ENCODE peak calls at places on chromosomes 7 and 10, in six cellular contexts. One of them, this sample, is unnamed.

GRCh38 chr7:38584443-38585210 is 46.5 kb downstream of the AMPH start:
- DNase-seq in COR-L47: no peak
- DNase-seq in T-helper 9 cell: no peak
- DNase-seq in retina: no peak
- DNase-seq in activated naive CD8-positive, alpha-beta T cell treated with anti-CD3 and anti-CD28 coated beads for 36 hours: no peak
- DNase-seq in nucleus accumbens: no peak
- DNase-seq in this sample: no peak

GRCh38 chr10:11358923-11359560 is 252.4 kb downstream of the USP6NL start:
- DNase-seq in COR-L47: no peak
- DNase-seq in T-helper 9 cell: no peak
- DNase-seq in retina: no peak
- DNase-seq in activated naive CD8-positive, alpha-beta T cell treated with anti-CD3 and anti-CD28 coated beads for 36 hours: no peak
- DNase-seq in nucleus accumbens: no peak
- DNase-seq in this sample: no peak

GRCh38 chr7:26642416-26642815 is 222.0 kb downstream of the SKAP2 start:
- DNase-seq in COR-L47: no peak
- DNase-seq in T-helper 9 cell: no peak
- DNase-seq in retina: no peak
- DNase-seq in activated naive CD8-positive, alpha-beta T cell treated with anti-CD3 and anti-CD28 coated beads for 36 hours: no peak
- DNase-seq in nucleus accumbens: no peak
- DNase-seq in this sample: no peak

GRCh38 chr10:129375912-129376311 is 91.1 kb upstream of the MGMT start:
- DNase-seq in COR-L47: no peak
- DNase-seq in T-helper 9 cell: no peak
- DNase-seq in retina: no peak
- DNase-seq in activated naive CD8-positive, alpha-beta T cell treated with anti-CD3 and anti-CD28 coated beads for 36 hours: no peak
- DNase-seq in nucleus accumbens: no peak
- DNase-seq in this sample: no peak

GRCh38 chr10:83633547-83633946 is 505.8 kb upstream of the GHITM start:
- DNase-seq in COR-L47: no peak
- DNase-seq in T-helper 9 cell: no peak
- DNase-seq in retina: no peak
- DNase-seq in activated naive CD8-positive, alpha-beta T cell treated with anti-CD3 and anti-CD28 coated beads for 36 hours: no peak
- DNase-seq in nucleus accumbens: no peak
- DNase-seq in this sample: no peak

GRCh38 chr10:992523-993340 is 4.5 kb downstream of the GTPBP4 start:
- DNase-seq in COR-L47: no peak
- DNase-seq in T-helper 9 cell: no peak
- DNase-seq in retina: no peak
- DNase-seq in activated naive CD8-positive, alpha-beta T cell treated with anti-CD3 and anti-CD28 coated beads for 36 hours: no peak
- DNase-seq in nucleus accumbens: no peak
- DNase-seq in this sample: no peak

GRCh38 chr10:97153276-97153850 is 32.4 kb downstream of the SLIT1 start:
- DNase-seq in COR-L47: no peak
- DNase-seq in T-helper 9 cell: no peak
- DNase-seq in retina: no peak
- DNase-seq in activated naive CD8-positive, alpha-beta T cell treated with anti-CD3 and anti-CD28 coated beads for 36 hours: no peak
- DNase-seq in nucleus accumbens: no peak
- DNase-seq in this sample: no peak

GRCh38 chr10:125266541-125266940 is 106.2 kb upstream of the CTBP2 start:
- DNase-seq in COR-L47: no peak
- DNase-seq in T-helper 9 cell: no peak
- DNase-seq in retina: no peak
- DNase-seq in activated naive CD8-positive, alpha-beta T cell treated with anti-CD3 and anti-CD28 coated beads for 36 hours: no peak
- DNase-seq in nucleus accumbens: no peak
- DNase-seq in this sample: no peak

GRCh38 chr10:71271626-71272025 is 47.4 kb upstream of the SLC29A3 start:
- DNase-seq in COR-L47: no peak
- DNase-seq in T-helper 9 cell: no peak
- DNase-seq in retina: no peak
- DNase-seq in activated naive CD8-positive, alpha-beta T cell treated with anti-CD3 and anti-CD28 coated beads for 36 hours: no peak
- DNase-seq in nucleus accumbens: no peak
- DNase-seq in this sample: no peak

GRCh38 chr7:23184709-23185354 is 3.0 kb downstream of the NUP42 start:
- DNase-seq in COR-L47: peak
- DNase-seq in T-helper 9 cell: no peak
- DNase-seq in retina: peak
- DNase-seq in activated naive CD8-positive, alpha-beta T cell treated with anti-CD3 and anti-CD28 coated beads for 36 hours: no peak
- DNase-seq in nucleus accumbens: no peak
- DNase-seq in this sample: peak

GRCh38 chr10:17599089-17599488 is 18.1 kb downstream of the HACD1 start:
- DNase-seq in COR-L47: no peak
- DNase-seq in T-helper 9 cell: no peak
- DNase-seq in retina: peak
- DNase-seq in activated naive CD8-positive, alpha-beta T cell treated with anti-CD3 and anti-CD28 coated beads for 36 hours: no peak
- DNase-seq in nucleus accumbens: no peak
- DNase-seq in this sample: no peak

GRCh38 chr7:149202831-149203231 is 7.5 kb downstream of the ZNF282 start:
- DNase-seq in COR-L47: no peak
- DNase-seq in T-helper 9 cell: no peak
- DNase-seq in retina: no peak
- DNase-seq in activated naive CD8-positive, alpha-beta T cell treated with anti-CD3 and anti-CD28 coated beads for 36 hours: no peak
- DNase-seq in nucleus accumbens: no peak
- DNase-seq in this sample: no peak

GRCh38 chr10:969473-970150 is 18.6 kb upstream of the GTPBP4 start:
- DNase-seq in COR-L47: no peak
- DNase-seq in T-helper 9 cell: no peak
- DNase-seq in retina: peak
- DNase-seq in activated naive CD8-positive, alpha-beta T cell treated with anti-CD3 and anti-CD28 coated beads for 36 hours: no peak
- DNase-seq in nucleus accumbens: no peak
- DNase-seq in this sample: no peak

GRCh38 chr10:99276848-99277486 is 41.3 kb upstream of the HPSE2 start:
- DNase-seq in COR-L47: no peak
- DNase-seq in T-helper 9 cell: no peak
- DNase-seq in retina: no peak
- DNase-seq in activated naive CD8-positive, alpha-beta T cell treated with anti-CD3 and anti-CD28 coated beads for 36 hours: no peak
- DNase-seq in nucleus accumbens: no peak
- DNase-seq in this sample: no peak

GRCh38 chr10:43040482-43041256 is 36.2 kb upstream of the RET start:
- DNase-seq in COR-L47: no peak
- DNase-seq in T-helper 9 cell: no peak
- DNase-seq in retina: no peak
- DNase-seq in activated naive CD8-positive, alpha-beta T cell treated with anti-CD3 and anti-CD28 coated beads for 36 hours: no peak
- DNase-seq in nucleus accumbens: no peak
- DNase-seq in this sample: no peak

GRCh38 chr10:102408728-102409603 is 9.6 kb downstream of the PSD start:
- DNase-seq in COR-L47: peak
- DNase-seq in T-helper 9 cell: peak
- DNase-seq in retina: peak
- DNase-seq in activated naive CD8-positive, alpha-beta T cell treated with anti-CD3 and anti-CD28 coated beads for 36 hours: peak
- DNase-seq in nucleus accumbens: peak
- DNase-seq in this sample: peak

GRCh38 chr7:155858521-155859061 is 46.3 kb upstream of the SHH start:
- DNase-seq in COR-L47: no peak
- DNase-seq in T-helper 9 cell: no peak
- DNase-seq in retina: no peak
- DNase-seq in activated naive CD8-positive, alpha-beta T cell treated with anti-CD3 and anti-CD28 coated beads for 36 hours: no peak
- DNase-seq in nucleus accumbens: no peak
- DNase-seq in this sample: no peak

GRCh38 chr7:80941206-80941758 is 22.4 kb upstream of the SEMA3C start:
- DNase-seq in COR-L47: no peak
- DNase-seq in T-helper 9 cell: no peak
- DNase-seq in retina: no peak
- DNase-seq in activated naive CD8-positive, alpha-beta T cell treated with anti-CD3 and anti-CD28 coated beads for 36 hours: no peak
- DNase-seq in nucleus accumbens: no peak
- DNase-seq in this sample: no peak

GRCh38 chr7:117038408-117038807 is 85.1 kb downstream of the ST7 start:
- DNase-seq in COR-L47: no peak
- DNase-seq in T-helper 9 cell: no peak
- DNase-seq in retina: no peak
- DNase-seq in activated naive CD8-positive, alpha-beta T cell treated with anti-CD3 and anti-CD28 coated beads for 36 hours: no peak
- DNase-seq in nucleus accumbens: no peak
- DNase-seq in this sample: no peak

GRCh38 chr7:70602135-70602534 is 529.8 kb upstream of the GALNT17 start:
- DNase-seq in COR-L47: no peak
- DNase-seq in T-helper 9 cell: no peak
- DNase-seq in retina: no peak
- DNase-seq in activated naive CD8-positive, alpha-beta T cell treated with anti-CD3 and anti-CD28 coated beads for 36 hours: no peak
- DNase-seq in nucleus accumbens: no peak
- DNase-seq in this sample: no peak

GRCh38 chr7:31432166-31432565 is 81.7 kb upstream of the ITPRID1 start:
- DNase-seq in COR-L47: no peak
- DNase-seq in T-helper 9 cell: no peak
- DNase-seq in retina: no peak
- DNase-seq in activated naive CD8-positive, alpha-beta T cell treated with anti-CD3 and anti-CD28 coated beads for 36 hours: no peak
- DNase-seq in nucleus accumbens: no peak
- DNase-seq in this sample: no peak

This sample was measured in amygdala.